ENCODE peak calls at places on chromosomes 5 and 9, in six cellular contexts. T is KG1; V is naive thymus-derived CD4-positive, alpha-beta T cell; G is amniotic stem cell; H is heart right ventricle; Q is left ventricle myocardium inferior. F is an unnamed sample.

GRCh38 chr9:122835313-122835731 is 6.9 kb upstream of the PDCL start:
- DNase-seq in T (peak), V (peak), G (no peak), H (no peak), Q (no peak), F (no peak)

GRCh38 chr5:33049298-33049697 is 338.2 kb downstream of the NPR3 start:
- DNase-seq in T (no peak), V (no peak), G (no peak), H (no peak), Q (no peak), F (no peak)

GRCh38 chr5:112823656-112824055 is 37.4 kb upstream of the SRP19 start:
- DNase-seq in T (no peak), V (no peak), G (no peak), H (no peak), Q (no peak), F (no peak)

GRCh38 chr5:90000351-90000750 is 409.2 kb downstream of the CETN3 start:
- DNase-seq in T (no peak), V (no peak), G (no peak), H (no peak), Q (no peak), F (no peak)

GRCh38 chr9:74032421-74032820 is 464.7 kb upstream of the RORB start:
- DNase-seq in T (no peak), V (no peak), G (no peak), H (no peak), Q (no peak), F (no peak)

GRCh38 chr9:706606-707451 is 134.7 kb upstream of the DMRT1 start:
- DNase-seq in T (peak), V (peak), G (no peak), H (peak), Q (peak), F (no peak)

GRCh38 chr9:130835441-130836298 is 616 bp downstream of the ABL1 start:
- DNase-seq in T (peak), V (peak), G (no peak), H (peak), Q (peak), F (peak)

GRCh38 chr5:173328896-173329369 is 719 bp upstream of the STC2 start:
- DNase-seq in T (peak), V (no peak), G (peak), H (no peak), Q (no peak), F (no peak)

GRCh38 chr9:19162956-19163355 is 35.7 kb upstream of the PLIN2 start:
- DNase-seq in T (no peak), V (no peak), G (no peak), H (no peak), Q (peak), F (no peak)

GRCh38 chr5:108079754-108080153 is 302.1 kb downstream of the FBXL17 start:
- DNase-seq in T (no peak), V (no peak), G (no peak), H (no peak), Q (no peak), F (no peak)

GRCh38 chr9:101201626-101202025 is 173.1 kb downstream of the PLPPR1 start:
- DNase-seq in T (no peak), V (no peak), G (no peak), H (peak), Q (no peak), F (no peak)

GRCh38 chr5:2265341-2265740 is 382.6 kb upstream of the IRX4 start:
- DNase-seq in T (no peak), V (no peak), G (no peak), H (no peak), Q (no peak), F (no peak)

GRCh38 chr9:75467141-75467540 is 378.8 kb downstream of the OSTF1 start:
- DNase-seq in T (no peak), V (no peak), G (no peak), H (no peak), Q (no peak), F (no peak)

GRCh38 chr5:174734571-174735497 is 10.5 kb downstream of the MSX2 start:
- DNase-seq in T (no peak), V (no peak), G (no peak), H (no peak), Q (no peak), F (no peak)

GRCh38 chr5:147348046-147348445 is 113.2 kb downstream of the STK32A start:
- DNase-seq in T (no peak), V (no peak), G (no peak), H (no peak), Q (no peak), F (no peak)

GRCh38 chr5:177526791-177527190 is 10.0 kb upstream of the DDX41 start:
- DNase-seq in T (no peak), V (no peak), G (no peak), H (no peak), Q (no peak), F (no peak)

GRCh38 chr9:32128546-32128945 is 255.9 kb upstream of the ACO1 start:
- DNase-seq in T (no peak), V (no peak), G (no peak), H (no peak), Q (no peak), F (no peak)

F was measured in NCI-H2081.